ENCODE peak calls at places on chromosomes 16 and 17, in six cellular contexts. One of them, this sample, is unnamed.

GRCh38 chr16:81921873-81922584 is 89.2 kb downstream of the SDR42E1 start:
- DNase-seq in iPS-NIHi11: no peak
- DNase-seq in thoracic aorta: no peak
- DNase-seq in Calu3: no peak
- DNase-seq in sciatic nerve: no peak
- DNase-seq in brain pericyte: no peak
- DNase-seq in this sample: no peak

GRCh38 chr16:72848759-72849664 is 198.9 kb downstream of the ZFHX3 start:
- DNase-seq in iPS-NIHi11: peak; percentile 46
- DNase-seq in thoracic aorta: peak; percentile 86
- DNase-seq in Calu3: peak; percentile 94
- DNase-seq in sciatic nerve: peak; percentile 92
- DNase-seq in brain pericyte: peak; percentile 79
- DNase-seq in this sample: peak; percentile 92

GRCh38 chr16:4261557-4262172 is 11.2 kb downstream of the TFAP4 start:
- DNase-seq in iPS-NIHi11: peak; percentile 84
- DNase-seq in thoracic aorta: no peak
- DNase-seq in Calu3: peak; percentile 24
- DNase-seq in sciatic nerve: no peak
- DNase-seq in brain pericyte: no peak
- DNase-seq in this sample: peak; percentile 19

GRCh38 chr17:58402047-58402446 is 15.3 kb downstream of the RNF43 start:
- DNase-seq in iPS-NIHi11: no peak
- DNase-seq in thoracic aorta: no peak
- DNase-seq in Calu3: no peak
- DNase-seq in sciatic nerve: no peak
- DNase-seq in brain pericyte: no peak
- DNase-seq in this sample: no peak

GRCh38 chr16:78184554-78185183 is 85.2 kb downstream of the WWOX start:
- DNase-seq in iPS-NIHi11: no peak
- DNase-seq in thoracic aorta: no peak
- DNase-seq in Calu3: no peak
- DNase-seq in sciatic nerve: no peak
- DNase-seq in brain pericyte: peak; percentile 92
- DNase-seq in this sample: no peak

GRCh38 chr17:32299579-32300158 is 34.0 kb downstream of the RHBDL3 start:
- DNase-seq in iPS-NIHi11: no peak
- DNase-seq in thoracic aorta: no peak
- DNase-seq in Calu3: no peak
- DNase-seq in sciatic nerve: no peak
- DNase-seq in brain pericyte: no peak
- DNase-seq in this sample: no peak

GRCh38 chr16:16917201-16917600 is 538.3 kb downstream of the NPIPA7 start:
- DNase-seq in iPS-NIHi11: no peak
- DNase-seq in thoracic aorta: no peak
- DNase-seq in Calu3: no peak
- DNase-seq in sciatic nerve: no peak
- DNase-seq in brain pericyte: no peak
- DNase-seq in this sample: no peak

GRCh38 chr16:72013389-72013788 is 4.8 kb downstream of the DHODH start:
- DNase-seq in iPS-NIHi11: no peak
- DNase-seq in thoracic aorta: no peak
- DNase-seq in Calu3: no peak
- DNase-seq in sciatic nerve: no peak
- DNase-seq in brain pericyte: no peak
- DNase-seq in this sample: peak; percentile 21

GRCh38 chr16:88815901-88816589 is 4.3 kb upstream of the APRT start:
- DNase-seq in iPS-NIHi11: peak; percentile 68
- DNase-seq in thoracic aorta: no peak
- DNase-seq in Calu3: peak; percentile 84
- DNase-seq in sciatic nerve: no peak
- DNase-seq in brain pericyte: no peak
- DNase-seq in this sample: peak; percentile 60

GRCh38 chr17:28883967-28884702 is 13.4 kb downstream of the FLOT2 start:
- DNase-seq in iPS-NIHi11: no peak
- DNase-seq in thoracic aorta: no peak
- DNase-seq in Calu3: no peak
- DNase-seq in sciatic nerve: no peak
- DNase-seq in brain pericyte: no peak
- DNase-seq in this sample: no peak

GRCh38 chr17:8004899-8005298 is 2.5 kb downstream of the GUCY2D start:
- DNase-seq in iPS-NIHi11: no peak
- DNase-seq in thoracic aorta: no peak
- DNase-seq in Calu3: no peak
- DNase-seq in sciatic nerve: no peak
- DNase-seq in brain pericyte: no peak
- DNase-seq in this sample: no peak